ENCODE peak calls at places on chromosomes 11 and 22, in eight cellular contexts. E, T, Y, K, V, D, U and F are unnamed samples.
A peak's percentile ranks its signal among the peaks of the same experiment; 100 is the strongest.

GRCh38 chr11:59206635-59207034 is 6.1 kb downstream of the MPEG1 start:
- DNase-seq in T (no peak), D (no peak), U (no peak), E (peak; percentile 21), Y (no peak), V (no peak), K (peak; percentile 21), F (no peak)

GRCh38 chr22:24027389-24027980 is 16.4 kb downstream of the CABIN1 start:
- DNase-seq in T (no peak), Y (no peak), K (no peak), D (no peak), V (no peak), E (no peak), U (no peak), F (no peak)

GRCh38 chr11:70900540-70900939 is 351.8 kb downstream of the SHANK2 start:
- DNase-seq in K (no peak), Y (no peak), E (no peak), U (no peak), D (no peak), V (no peak), T (no peak), F (no peak)

GRCh38 chr11:125807909-125808308 is 20.0 kb downstream of the PATE3 start:
- DNase-seq in Y (no peak), E (no peak), V (no peak), T (no peak), K (no peak), D (no peak), U (no peak), F (no peak)

GRCh38 chr11:62500066-62501035 is 46.3 kb downstream of the AHNAK start:
- DNase-seq in U (peak; percentile 56), K (peak; percentile 88), E (peak; percentile 96), D (no peak), T (no peak), Y (peak; percentile 53), V (no peak), F (peak; percentile 37)

GRCh38 chr22:23072035-23072910 is 2.0 kb downstream of the GNAZ start:
- DNase-seq in U (no peak), Y (peak; percentile 33), T (peak; percentile 2), D (no peak), V (no peak), K (no peak), E (no peak), F (no peak)

GRCh38 chr11:129331217-129331616 is 44.4 kb upstream of the BARX2 start:
- DNase-seq in K (no peak), E (peak; percentile 60), V (no peak), Y (peak; percentile 76), D (no peak), T (no peak), U (no peak), F (no peak)

GRCh38 chr11:133355095-133355494 is 177.2 kb downstream of the OPCML start:
- DNase-seq in K (no peak), D (no peak), Y (no peak), E (peak; percentile 37), U (no peak), T (no peak), V (no peak), F (no peak)

GRCh38 chr11:93407777-93408401 is 77.3 kb downstream of the DEUP1 start:
- DNase-seq in D (no peak), E (peak; percentile 26), T (no peak), V (no peak), Y (no peak), K (no peak), U (no peak), F (no peak)

GRCh38 chr11:116376547-116376946 is 396.2 kb downstream of the BUD13 start:
- DNase-seq in K (no peak), Y (no peak), T (no peak), D (no peak), E (no peak), V (no peak), U (no peak), F (no peak)

GRCh38 chr11:76297143-76297542 is 83.8 kb downstream of the THAP12 start:
- DNase-seq in E (no peak), K (no peak), Y (no peak), V (no peak), D (no peak), T (no peak), U (no peak), F (no peak)

GRCh38 chr22:40249286-40249685 is 71.6 kb downstream of the TNRC6B start:
- DNase-seq in U (no peak), T (no peak), V (no peak), D (no peak), E (no peak), K (no peak), Y (no peak), F (no peak)

GRCh38 chr11:115060840-115061239 is 382.5 kb downstream of the NXPE2 start:
- DNase-seq in Y (no peak), T (no peak), K (no peak), D (no peak), V (no peak), U (no peak), E (no peak), F (no peak)

GRCh38 chr11:85974126-85974525 is 94.8 kb downstream of the PICALM start:
- DNase-seq in D (no peak), E (no peak), V (no peak), Y (no peak), K (no peak), T (no peak), U (no peak), F (no peak)

GRCh38 chr11:65634905-65635731 is 2.8 kb upstream of the SIPA1 start:
- DNase-seq in Y (no peak), U (peak; percentile 33), D (no peak), E (no peak), K (no peak), T (no peak), V (no peak), F (no peak)
- H3K36me3 ChIP-seq in Y (no peaks in the 10 kb centered on the region), U (peaks cover 26% of the 10 kb centered on the region), D (no peaks in the 10 kb centered on the region), E (peaks cover 15% of the 10 kb centered on the region), K (peaks cover 51% of the 10 kb centered on the region), T (peaks cover 70% of the 10 kb centered on the region), V (peaks cover 34% of the 10 kb centered on the region), F (peaks cover 61% of the 10 kb centered on the region)

GRCh38 chr22:20580611-20581502 is 73.4 kb downstream of the MED15 start:
- DNase-seq in K (no peak), E (no peak), U (no peak), Y (no peak), V (no peak), T (peak; percentile 4), D (no peak), F (no peak)

GRCh38 chr22:20582520-20583361 is 75.3 kb downstream of the MED15 start:
- DNase-seq in E (no peak), D (no peak), T (peak; percentile 10), U (no peak), V (no peak), Y (peak; percentile 38), K (no peak), F (no peak)

GRCh38 chr22:20582171-20582511 is 74.7 kb downstream of the MED15 start:
- DNase-seq in U (no peak), K (no peak), T (peak; percentile 1), D (no peak), V (no peak), E (no peak), Y (peak; percentile 40), F (no peak)

GRCh38 chr22:20580179-20580578 is 72.8 kb downstream of the MED15 start:
- DNase-seq in E (no peak), V (no peak), T (no peak), Y (no peak), U (no peak), D (no peak), K (no peak), F (no peak)

GRCh38 chr22:20581503-20582170 is 74.2 kb downstream of the MED15 start:
- DNase-seq in T (peak; percentile 5), Y (no peak), K (no peak), V (no peak), E (no peak), U (no peak), D (no peak), F (no peak)
- H3K36me3 ChIP-seq in T (peaks cover 73% of the 10 kb centered on the region), Y (peaks cover 15% of the 10 kb centered on the region), K (peaks cover 37% of the 10 kb centered on the region), V (peaks cover 29% of the 10 kb centered on the region), E (peaks cover 31% of the 10 kb centered on the region), U (no peaks in the 10 kb centered on the region), D (peaks cover 3% of the 10 kb centered on the region), F (peaks cover 32% of the 10 kb centered on the region)

GRCh38 chr11:44565008-44565745 is at the start of gene CD82:
- DNase-seq in V (peak; percentile 97), D (peak; percentile 100), T (peak; percentile 100), E (peak; percentile 98), U (peak; percentile 93), K (peak; percentile 92), Y (peak; percentile 100), F (peak; percentile 100)

GRCh38 chr11:44564198-44564597 is 1.3 kb upstream of the CD82 start:
- DNase-seq in T (no peak), D (no peak), Y (no peak), K (no peak), E (peak; percentile 71), U (no peak), V (no peak), F (peak; percentile 78)

GRCh38 chr11:44565746-44566558 is 489 bp downstream of the CD82 start:
- DNase-seq in E (no peak), D (no peak), U (no peak), V (no peak), T (no peak), K (no peak), Y (no peak), F (peak; percentile 42)

GRCh38 chr11:44563716-44564115 is 1.7 kb upstream of the CD82 start:
- DNase-seq in V (no peak), Y (no peak), E (no peak), T (no peak), D (no peak), K (no peak), U (no peak), F (no peak)

DNA sequence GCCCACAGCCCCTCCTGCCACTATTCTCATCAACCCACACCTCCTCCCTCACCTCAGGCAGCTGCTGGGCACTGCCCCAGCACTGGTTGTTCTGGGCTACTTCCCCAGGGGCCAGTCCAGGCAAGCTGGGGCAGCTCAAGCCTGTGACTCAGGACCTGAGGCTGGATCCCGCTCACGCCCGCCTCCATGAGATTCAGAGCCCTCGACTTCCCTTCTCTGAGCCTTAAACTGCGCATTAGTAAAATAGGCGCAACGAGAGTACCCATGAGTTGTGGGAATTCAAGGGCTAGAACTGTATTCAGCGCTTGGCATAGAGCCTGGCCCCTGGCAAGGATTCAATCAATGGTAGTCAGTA is 833 bp upstream of the CD82 start:
- DNase-seq in K (no peak), Y (peak; percentile 88), T (peak; percentile 84), E (peak; percentile 97), U (peak; percentile 76), D (peak; percentile 78), V (peak; percentile 29), F (peak; percentile 90)
- H3K36me3 ChIP-seq in K (no peaks in the 10 kb centered on the region), Y (no peaks in the 10 kb centered on the region), T (no peaks in the 10 kb centered on the region), E (no peaks in the 10 kb centered on the region), U (no peaks in the 10 kb centered on the region), D (no peaks in the 10 kb centered on the region), V (no peaks in the 10 kb centered on the region), F (no peaks in the 10 kb centered on the region)

DNA sequence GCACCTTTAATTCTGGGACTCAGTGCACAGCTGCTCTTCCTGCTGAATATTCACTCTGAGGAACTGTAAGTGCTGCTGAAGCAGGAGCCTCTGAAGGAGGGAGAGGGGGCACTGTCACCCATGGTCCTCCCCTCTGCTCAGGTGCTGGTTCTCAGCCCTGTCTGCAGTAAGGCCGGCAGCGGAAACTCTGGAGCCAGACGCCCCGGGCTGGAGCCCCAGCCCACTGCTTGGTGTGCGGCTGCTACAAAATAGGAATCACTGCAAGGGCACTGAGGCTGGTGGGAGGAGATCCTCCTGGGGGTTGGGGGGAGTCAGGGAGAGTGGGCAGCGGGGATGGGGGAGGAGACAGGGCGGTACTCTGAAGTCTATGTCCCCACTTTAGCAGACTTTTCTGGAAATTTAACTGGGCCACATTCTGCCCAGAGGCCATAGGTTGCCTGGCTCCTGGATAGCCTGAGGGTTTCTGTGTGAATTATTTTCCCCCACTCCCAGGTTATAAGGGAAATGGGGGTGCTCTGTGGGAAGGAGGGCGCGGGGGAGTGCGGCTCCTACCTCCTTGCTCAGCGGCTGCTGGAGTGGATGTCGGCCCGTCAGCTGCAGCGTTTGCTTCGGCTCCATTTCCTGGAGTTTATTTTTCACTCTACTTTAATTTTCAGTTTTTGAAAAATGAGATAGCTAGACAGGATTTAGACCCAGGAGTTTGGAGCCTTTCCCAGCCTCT is 33.6 kb downstream of the TBC1D22A start:
- DNase-seq in E (no peak), D (no peak), T (no peak), Y (no peak), U (no peak), V (no peak), K (no peak), F (no peak)
- H3K36me3 ChIP-seq in E (peaks cover 15% of the 10 kb centered on the region), D (no peaks in the 10 kb centered on the region), T (peaks cover 62% of the 10 kb centered on the region), Y (no peaks in the 10 kb centered on the region), U (peaks cover 8% of the 10 kb centered on the region), V (peaks cover 17% of the 10 kb centered on the region), K (peaks cover 10% of the 10 kb centered on the region), F (peaks cover 60% of the 10 kb centered on the region)